ENCODE peak calls at places on chromosomes 12 and 14, in five cellular contexts. F is astrocyte of the cerebellum, I is fibroblast of lung, X is pancreas, N is AG10803. Z is an unnamed sample.

GRCh38 chr14:75005357-75005756 is 2.6 kb downstream of the EIF2B2 start:
- DNase-seq in F (no peak), I (no peak), X (no peak), N (no peak), Z (no peak)

GRCh38 chr12:110224379-110225304 is 56.4 kb upstream of the ATP2A2 start:
- DNase-seq in F (peak), I (peak), X (no peak), N (peak), Z (peak)

GRCh38 chr14:81366884-81367283 is 33.2 kb downstream of the STON2 start:
- DNase-seq in F (no peak), I (no peak), X (no peak), N (no peak), Z (no peak)

GRCh38 chr12:127655691-127656090 is 611.3 kb upstream of the TMEM132C start:
- DNase-seq in F (peak), I (peak), X (no peak), N (peak), Z (no peak)

GRCh38 chr12:50458606-50459005 is 46.2 kb upstream of the DIP2B start:
- DNase-seq in F (no peak), I (peak), X (no peak), N (peak), Z (no peak)

GRCh38 chr14:101449114-101449513 is 112.2 kb upstream of the DIO3 start:
- DNase-seq in F (no peak), I (no peak), X (no peak), N (no peak), Z (no peak)

GRCh38 chr14:105487986-105488777 is 1.5 kb downstream of the CRIP1 start:
- DNase-seq in F (no peak), I (no peak), X (no peak), N (no peak), Z (no peak)

GRCh38 chr12:88562846-88563582 is 17.3 kb downstream of the KITLG start:
- DNase-seq in F (no peak), I (peak), X (no peak), N (peak), Z (no peak)

GRCh38 chr12:109125791-109126190 is 9.4 kb downstream of the ACACB start:
- DNase-seq in F (no peak), I (no peak), X (no peak), N (no peak), Z (no peak)

GRCh38 chr12:41368006-41368405 is 179.9 kb downstream of the PDZRN4 start:
- DNase-seq in F (no peak), I (no peak), X (no peak), N (peak), Z (no peak)
- TF ChIP-seq CTCF in F (peak), I (no peak), X (no peak), N (peak), Z (peak)

DNA sequence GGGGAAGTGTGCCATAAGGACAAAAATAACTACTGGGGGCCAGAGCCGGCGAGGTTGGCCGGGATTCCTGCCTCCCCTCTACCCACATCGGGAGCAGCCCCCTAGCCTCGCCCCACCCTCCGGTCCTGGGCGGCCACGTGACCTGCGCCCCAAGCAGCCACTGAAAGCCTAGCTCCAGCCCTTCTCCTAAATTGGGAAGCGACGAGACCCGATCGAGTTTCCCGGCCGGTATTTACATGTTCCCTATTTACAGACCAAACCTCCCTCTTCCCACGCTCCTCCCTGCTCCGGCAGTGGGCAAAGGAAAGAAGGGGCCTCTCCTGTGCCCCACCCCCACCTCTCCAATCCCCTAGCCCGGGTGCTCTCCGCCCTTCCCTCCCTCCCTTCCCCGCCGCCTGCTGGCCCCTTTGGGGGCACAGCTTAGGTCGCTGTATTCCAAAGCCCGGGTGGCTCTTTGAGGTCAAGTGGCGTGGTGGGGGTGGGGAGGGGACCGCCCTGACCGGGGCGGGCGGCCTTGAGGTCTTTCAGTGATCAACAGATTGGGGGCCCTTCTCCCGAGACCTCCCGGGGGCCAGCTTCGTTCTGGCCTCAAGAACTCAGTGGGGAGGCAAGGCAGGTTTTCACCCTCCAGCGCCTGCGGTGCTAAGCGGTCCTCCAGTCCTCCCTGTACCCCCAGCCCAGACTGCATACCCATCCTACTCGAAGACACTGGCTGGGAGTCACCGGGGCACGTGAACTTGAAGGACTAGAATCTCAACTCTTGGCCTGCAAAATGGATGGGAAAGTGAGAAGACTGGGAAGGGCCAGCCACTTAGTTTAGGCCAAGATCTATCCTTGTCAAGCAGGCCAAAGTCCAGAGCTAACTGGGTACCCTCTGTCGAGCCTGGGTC is 6.3 kb upstream of the CTDSP2 start:
- DNase-seq in F (no peak), I (no peak), X (no peak), N (no peak), Z (no peak)
- H3K4me3 ChIP-seq in F (peak), I (no peak), X (peak), N (peak), Z (no peak)

DNA sequence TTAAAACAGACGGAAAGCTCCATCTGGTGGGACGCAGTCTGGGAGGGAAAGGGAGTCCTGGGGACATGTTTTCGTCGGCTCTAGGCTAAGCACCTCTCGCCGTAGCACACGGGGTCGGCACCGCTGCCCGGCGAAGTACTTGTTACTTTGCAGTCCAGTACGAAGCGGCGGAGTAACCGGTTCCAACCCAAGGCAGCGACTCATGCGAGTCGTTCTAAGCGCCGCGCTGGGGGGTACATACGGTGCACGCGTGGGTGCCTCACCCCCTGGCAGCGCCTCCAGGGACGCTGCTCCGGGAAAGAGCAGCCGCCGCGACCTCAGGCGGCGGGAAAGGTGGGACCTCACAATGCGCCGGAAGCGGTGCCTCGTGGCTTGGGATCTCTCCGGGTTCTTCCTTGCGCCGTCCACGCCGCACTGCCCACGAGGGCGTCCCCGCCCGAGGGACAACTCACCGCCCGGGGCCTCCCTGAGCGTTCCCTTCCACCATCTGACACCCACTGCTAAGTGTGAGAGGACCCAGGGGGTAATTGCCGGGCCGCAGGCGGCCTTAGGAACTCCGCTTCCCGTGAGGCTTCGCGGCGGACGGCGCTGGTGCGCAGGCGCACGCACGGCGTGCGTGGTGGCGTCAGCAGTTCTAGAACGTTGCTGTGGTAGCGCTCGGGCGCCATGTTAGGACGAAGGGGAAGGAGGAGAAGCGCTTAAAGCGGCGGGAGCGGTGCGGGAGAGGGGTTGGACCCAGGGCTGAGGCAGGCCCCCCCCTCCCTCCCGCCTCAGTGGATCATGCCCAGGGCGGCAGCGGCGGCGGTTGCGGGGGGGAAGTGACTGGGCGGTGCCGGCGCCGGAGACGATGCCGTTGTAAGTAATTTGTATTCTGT is at the start of gene PAPOLA:
- DNase-seq in F (peak), I (peak), X (peak), N (peak), Z (peak)
- TF ChIP-seq CTCF in F (no peak), I (peak), X (no peak), N (peak), Z (peak)

DNA sequence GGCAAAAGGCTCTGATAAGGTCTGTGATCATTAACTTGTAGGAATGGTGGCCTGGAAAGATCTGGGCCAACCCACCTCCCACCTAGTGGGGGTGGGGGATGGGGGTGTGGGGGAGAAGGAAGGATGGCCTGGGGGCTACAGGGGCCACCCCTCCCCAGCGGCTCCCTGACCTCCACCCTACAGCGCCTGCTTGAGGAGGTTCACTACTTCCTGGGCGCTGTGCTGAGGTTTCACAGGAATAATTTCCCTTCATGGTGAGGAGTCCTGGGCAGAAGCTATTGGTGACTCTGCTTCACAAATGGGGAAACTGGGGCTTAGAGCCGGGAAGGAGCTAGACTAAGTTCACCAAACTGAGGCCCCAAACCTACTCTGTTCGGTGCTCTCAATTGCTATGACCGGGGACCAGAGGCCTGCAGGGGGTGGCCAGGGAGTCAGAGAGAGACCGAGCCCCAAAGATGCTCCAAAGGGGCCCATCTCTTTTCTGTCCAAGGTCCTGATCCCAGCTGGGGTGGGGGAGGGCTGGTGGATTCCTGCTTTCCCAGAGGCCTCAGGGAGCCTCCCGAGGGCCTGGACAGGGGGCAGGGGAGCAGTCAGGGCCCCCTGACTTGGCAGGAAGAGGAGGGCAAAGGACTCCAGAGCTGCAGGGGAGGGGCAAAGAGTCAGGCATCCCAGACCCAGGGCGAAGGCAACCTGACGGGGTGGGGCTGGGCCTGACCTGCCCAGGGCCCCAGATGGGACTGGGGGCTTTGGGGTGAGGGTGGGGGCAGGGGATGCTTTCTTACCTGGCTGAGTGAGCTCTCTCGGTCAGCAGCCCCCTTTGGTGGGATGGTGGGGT is 1.7 kb downstream of the HNF1A start:
- DNase-seq in F (no peak), I (no peak), X (peak), N (no peak), Z (no peak)
- H3K4me3 ChIP-seq in F (no peak), I (no peak), X (peak), N (no peak), Z (peak)

GRCh38 chr14:104249092-104249491 is 110.7 kb downstream of the KIF26A start:
- DNase-seq in F (no peak), I (no peak), X (no peak), N (no peak), Z (no peak)

GRCh38 chr14:104250175-104250574 is 111.8 kb downstream of the KIF26A start:
- DNase-seq in F (no peak), I (no peak), X (no peak), N (no peak), Z (no peak)

GRCh38 chr14:104247336-104248202 is 109.2 kb downstream of the KIF26A start:
- DNase-seq in F (no peak), I (no peak), X (no peak), N (no peak), Z (no peak)

GRCh38 chr14:104248203-104249055 is 110.0 kb downstream of the KIF26A start:
- DNase-seq in F (no peak), I (no peak), X (no peak), N (no peak), Z (no peak)

DNA sequence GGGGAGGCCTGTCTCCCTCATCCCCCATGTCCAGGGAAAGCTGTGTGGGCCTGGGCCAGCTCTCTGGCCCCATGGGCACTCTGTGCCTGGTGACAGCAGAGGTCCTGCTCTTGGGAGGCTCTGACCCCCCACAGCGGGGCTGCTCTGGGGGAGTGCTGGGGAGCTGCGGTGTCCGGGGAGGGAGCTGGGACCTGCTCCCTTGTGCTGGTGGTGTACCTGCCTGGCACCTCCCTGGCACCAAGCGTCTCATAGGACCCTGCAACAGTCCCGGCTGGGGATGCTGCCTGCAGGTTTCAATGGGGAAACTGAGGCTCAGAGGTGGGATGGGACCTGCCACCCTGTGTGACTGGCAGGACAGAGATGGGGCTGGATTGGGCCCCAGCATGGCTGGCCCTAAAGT is 111.3 kb downstream of the KIF26A start:
- DNase-seq in F (no peak), I (no peak), X (no peak), N (no peak), Z (no peak)
- TF ChIP-seq CTCF in F (no peak), I (no peak), X (no peak), N (no peak), Z (no peak)

Z was measured in epithelial cell of proximal tubule.